ENCODE peak calls at places on chromosome 22, in seven cellular contexts. Q is colonic mucosa, D is Peyer's patch, R is heart right ventricle, K is kidney, T is cardiac muscle cell, H is HCT116. V is an unnamed sample. For H3K4me1, the result is how much of the 10 kb centered on the place peaks cover.

GRCh38 chr22:46849101-46849500 is 86.7 kb downstream of the TBC1D22A start:
- DNase-seq in H (no peak), D (no peak), T (no peak), K (no peak), Q (no peak), R (no peak), V (no peak)

GRCh38 chr22:47944941-47945340 is 1182.5 kb downstream of the TBC1D22A start:
- DNase-seq in H (no peak), R (no peak), Q (no peak), D (no peak), T (no peak), K (no peak), V (no peak)

GRCh38 chr22:41517172-41518047 is 26.9 kb downstream of the POLR3H start:
- DNase-seq in K (peak), H (no peak), T (peak), Q (peak), R (peak), D (peak), V (peak)

GRCh38 chr22:17896552-17896951 is 122.3 kb upstream of the BID start:
- DNase-seq in Q (no peak), K (no peak), D (no peak), R (peak), T (peak), H (no peak), V (no peak)

GRCh38 chr22:47572443-47572842 is 810.0 kb downstream of the TBC1D22A start:
- DNase-seq in D (no peak), H (no peak), R (no peak), Q (no peak), T (no peak), K (no peak), V (no peak)

GRCh38 chr22:40178417-40179409 is 988 bp downstream of the TNRC6B start:
- DNase-seq in T (peak), D (peak), H (no peak), R (peak), K (no peak), Q (peak), V (peak)

GRCh38 chr22:37985751-37986281 is 1.5 kb upstream of the SOX10 start:
- DNase-seq in R (no peak), D (no peak), K (no peak), H (no peak), Q (no peak), T (no peak), V (no peak)

GRCh38 chr22:49368976-49369725 is 458.5 kb downstream of the BRD1 start:
- DNase-seq in T (no peak), H (no peak), D (peak), K (peak), Q (peak), R (no peak), V (no peak)

GRCh38 chr22:20773793-20774212 is at the start of gene SERPIND1:
- DNase-seq in Q (no peak), T (no peak), K (no peak), R (no peak), D (no peak), H (no peak), V (no peak)

GRCh38 chr22:19086944-19087343 is 35.3 kb downstream of the DGCR2 start:
- DNase-seq in K (peak), T (peak), R (no peak), Q (no peak), H (no peak), D (no peak), V (no peak)

GRCh38 chr22:26648761-26649363 is 8.5 kb upstream of the MIAT start:
- DNase-seq in T (peak), Q (no peak), H (no peak), D (no peak), K (no peak), R (no peak), V (no peak)

GRCh38 chr22:45510376-45511232 is 7.9 kb downstream of the FBLN1 start:
- DNase-seq in K (peak), T (no peak), Q (no peak), H (no peak), D (no peak), R (no peak), V (no peak)

GRCh38 chr22:29992341-29993275 is 87.7 kb upstream of the HORMAD2 start:
- DNase-seq in K (no peak), Q (no peak), D (no peak), T (no peak), H (no peak), R (no peak), V (peak)

GRCh38 chr22:39234867-39235687 is 9.7 kb downstream of the PDGFB start:
- DNase-seq in H (no peak), D (peak), T (no peak), R (peak), Q (peak), K (peak), V (no peak)

GRCh38 chr22:28594784-28595324 is 84.8 kb downstream of the TTC28 start:
- DNase-seq in R (no peak), Q (no peak), H (peak), D (no peak), K (no peak), T (peak), V (peak)

GRCh38 chr22:31100762-31101525 is 6.4 kb downstream of the SELENOM start:
- DNase-seq in T (no peak), H (no peak), R (no peak), D (no peak), K (no peak), Q (no peak), V (no peak)

DNA sequence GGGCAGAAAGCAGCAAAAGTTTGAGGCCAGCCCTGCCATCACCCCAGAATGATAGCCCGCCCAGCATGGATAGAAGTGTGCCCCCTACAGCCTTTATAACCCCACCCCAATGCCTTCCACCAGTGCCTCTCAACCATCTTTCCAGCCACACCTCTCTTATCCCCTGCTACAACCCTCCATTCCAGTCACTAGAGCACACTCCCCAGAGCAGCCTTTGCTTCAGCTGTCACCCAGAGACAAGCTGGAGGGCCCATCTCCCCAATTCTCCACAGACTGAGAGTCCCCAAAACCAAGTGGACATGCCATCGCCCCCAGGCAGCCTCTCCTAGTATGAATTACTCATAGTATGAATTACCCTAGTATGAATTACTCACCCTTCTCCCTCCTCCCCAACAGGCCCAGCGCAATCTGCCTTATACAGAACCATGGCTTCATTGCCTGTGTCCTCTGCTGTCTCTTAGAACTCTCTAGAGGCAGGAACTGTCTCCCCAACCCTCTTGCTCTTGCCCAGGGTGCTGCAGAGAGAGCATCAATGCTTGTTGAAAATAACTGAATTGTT is 24.9 kb downstream of the MYH9 start:
- DNase-seq in K (peak), R (no peak), T (no peak), Q (no peak), D (no peak), H (no peak), V (no peak)
- H3K4me1 ChIP-seq in K (half or more), R (half or more), T (half or more), Q (half or more), D (half or more), H (half or more), V (half or more)

GRCh38 chr22:23532756-23533155 is 47.3 kb downstream of the IGLL1 start:
- DNase-seq in T (no peak), D (no peak), K (peak), H (no peak), R (no peak), Q (no peak), V (no peak)

GRCh38 chr22:23533771-23534191 is 46.3 kb downstream of the IGLL1 start:
- DNase-seq in D (no peak), H (no peak), R (no peak), Q (peak), K (peak), T (peak), V (no peak)

GRCh38 chr22:23534851-23535717 is 45.0 kb downstream of the IGLL1 start:
- DNase-seq in D (no peak), H (no peak), K (peak), R (no peak), T (no peak), Q (no peak), V (no peak)

GRCh38 chr22:23533328-23533762 is 46.7 kb downstream of the IGLL1 start:
- DNase-seq in K (peak), D (no peak), Q (no peak), H (no peak), R (no peak), T (peak), V (no peak)

GRCh38 chr22:23534201-23534850 is 45.8 kb downstream of the IGLL1 start:
- DNase-seq in R (no peak), T (peak), D (no peak), Q (no peak), K (peak), H (no peak), V (no peak)
- H3K27ac ChIP-seq in R (no peak), T (peak), D (no peak), Q (no peak), K (no peak), H (no peak), V (no peak)

GRCh38 chr22:42562684-42563083 is 8.9 kb downstream of the SERHL2 start:
- DNase-seq in R (no peak), K (peak), H (no peak), T (no peak), Q (no peak), D (no peak), V (no peak)

GRCh38 chr22:42561856-42562255 is 8.1 kb downstream of the SERHL2 start:
- DNase-seq in R (no peak), H (no peak), D (no peak), K (no peak), Q (no peak), T (no peak), V (no peak)

GRCh38 chr22:42562282-42562681 is 8.5 kb downstream of the SERHL2 start:
- DNase-seq in D (no peak), Q (peak), K (no peak), R (no peak), H (no peak), T (no peak), V (no peak)

GRCh38 chr22:42560781-42561180 is 7.0 kb downstream of the SERHL2 start:
- DNase-seq in K (no peak), D (no peak), Q (no peak), R (no peak), H (no peak), T (peak), V (no peak)

DNA sequence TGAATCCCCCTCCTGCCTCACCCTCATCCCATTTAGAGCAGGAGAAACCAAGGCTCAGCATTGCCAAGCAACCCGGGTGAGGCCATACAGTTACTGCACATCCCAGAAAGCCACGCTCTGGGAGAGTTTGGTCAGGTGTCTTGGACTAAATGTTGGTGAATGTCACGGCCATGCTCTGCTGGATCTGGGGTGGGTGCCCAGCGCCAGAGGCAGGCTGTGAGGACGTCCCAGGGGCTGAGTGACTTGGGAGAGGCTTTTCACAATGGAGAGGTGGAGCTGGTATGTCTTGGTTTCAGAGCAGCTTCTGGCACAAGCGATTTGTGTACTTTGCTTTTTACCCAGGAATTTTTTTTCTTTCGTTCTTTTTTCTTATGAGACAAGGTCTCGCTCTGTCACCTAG is 6.6 kb downstream of the SERHL2 start:
- DNase-seq in H (no peak), R (no peak), D (no peak), Q (no peak), T (no peak), K (no peak), V (no peak)
- H3K4me1 ChIP-seq in H (under half), R (under half), D (under half), Q (under half), T (under half), K (under half), V (under half)

GRCh38 chr22:36334838-36335603 is 52.7 kb downstream of the MYH9 start:
- DNase-seq in H (no peak), T (peak), D (no peak), Q (no peak), K (no peak), R (peak), V (no peak)
- H3K27ac ChIP-seq in H (peak), T (peak), D (peak), Q (peak), K (peak), R (peak), V (peak)

GRCh38 chr22:24290459-24290858 is 19.8 kb downstream of the SPECC1L start:
- DNase-seq in T (no peak), H (no peak), Q (no peak), K (no peak), D (no peak), R (no peak), V (no peak)
- H3K4me1 ChIP-seq in T (under half), H (under half), Q (under half), K (under half), D (half or more), R (half or more), V (under half)

V was measured in foreskin keratinocyte.